ENCODE peak calls at places on chromosome 1, in five cellular contexts. H is pancreas; Q is activated naive CD8-positive, alpha-beta T cell treated with anti-CD3 and anti-CD28 coated beads, Interleukin-2, amount 50 U/mL, for 24 hours; U is stimulated activated CD4-positive, alpha-beta T cell treated with anti-CD3 and anti-CD28 coated beads, TNF-alpha, amount 100 ng/mL, for 48 hours; X is NCI-H146. M is an unnamed sample.

GRCh38 chr1:1355376-1355775 is 3.0 kb downstream of the MXRA8 start:
- DNase-seq in H (no peak), Q (no peak), U (no peak), X (peak), M (no peak)

GRCh38 chr1:21623411-21623961 is 45.7 kb downstream of the RAP1GAP start:
- DNase-seq in H (peak), Q (no peak), U (no peak), X (peak), M (no peak)

GRCh38 chr1:185578293-185578692 is 155.9 kb upstream of the HMCN1 start:
- DNase-seq in H (no peak), Q (no peak), U (no peak), X (no peak), M (no peak)

GRCh38 chr1:153293847-153294246 is 18.9 kb downstream of the PGLYRP3 start:
- DNase-seq in H (no peak), Q (no peak), U (no peak), X (no peak), M (no peak)

GRCh38 chr1:29481031-29481430 is 244.7 kb downstream of the PTPRU start:
- DNase-seq in H (no peak), Q (no peak), U (no peak), X (no peak), M (no peak)

GRCh38 chr1:215651867-215652266 is 84.8 kb downstream of the KCTD3 start:
- DNase-seq in H (no peak), Q (no peak), U (no peak), X (no peak), M (no peak)

GRCh38 chr1:233512538-233512937 is 101.4 kb upstream of the KCNK1 start:
- DNase-seq in H (no peak), Q (no peak), U (no peak), X (no peak), M (no peak)

GRCh38 chr1:87833158-87833557 is 504.5 kb downstream of the LMO4 start:
- DNase-seq in H (no peak), Q (no peak), U (no peak), X (no peak), M (no peak)

GRCh38 chr1:72285074-72285425 is 2.7 kb upstream of the NEGR1 start:
- DNase-seq in H (no peak), Q (no peak), U (no peak), X (peak), M (no peak)

GRCh38 chr1:201468844-201469644 is at the start of gene PHLDA3:
- DNase-seq in H (peak), Q (peak), U (peak), X (peak), M (peak)

GRCh38 chr1:114015075-114015474 is 35.8 kb downstream of the OLFML3 start:
- DNase-seq in H (no peak), Q (no peak), U (no peak), X (peak), M (no peak)

GRCh38 chr1:154736840-154737239 is 128.9 kb upstream of the ADAR start:
- DNase-seq in H (no peak), Q (peak), U (peak), X (no peak), M (no peak)

GRCh38 chr1:2313651-2314296 is 77.6 kb downstream of the MORN1 start:
- DNase-seq in H (no peak), Q (no peak), U (no peak), X (no peak), M (no peak)

GRCh38 chr1:67850151-67850551 is 16.9 kb upstream of the GNG12 start:
- DNase-seq in H (no peak), Q (no peak), U (no peak), X (peak), M (no peak)

GRCh38 chr1:25794325-25794724 is 5.7 kb upstream of the SELENON start:
- DNase-seq in H (no peak), Q (no peak), U (no peak), X (no peak), M (no peak)

GRCh38 chr1:117171900-117172501 is 38.7 kb downstream of the VTCN1 start:
- DNase-seq in H (peak), Q (no peak), U (no peak), X (no peak), M (no peak)

GRCh38 chr1:23751050-23751814 is 8.0 kb downstream of the ELOA start:
- DNase-seq in H (no peak), Q (peak), U (no peak), X (peak), M (peak)

GRCh38 chr1:64242895-64243756 is 39.7 kb downstream of the UBE2U start:
- DNase-seq in H (no peak), Q (no peak), U (no peak), X (peak), M (no peak)

GRCh38 chr1:10217748-10218441 is 7.5 kb downstream of the KIF1B start:
- DNase-seq in H (no peak), Q (no peak), U (no peak), X (no peak), M (no peak)

GRCh38 chr1:51537568-51537967 is 18.5 kb upstream of the EPS15 start:
- DNase-seq in H (no peak), Q (no peak), U (no peak), X (no peak), M (no peak)

GRCh38 chr1:66339944-66340343 is 194.0 kb upstream of the SGIP1 start:
- DNase-seq in H (no peak), Q (no peak), U (no peak), X (no peak), M (no peak)

GRCh38 chr1:42961560-42962091 is 3.0 kb upstream of the SLC2A1 start:
- DNase-seq in H (no peak), Q (no peak), U (no peak), X (no peak), M (no peak)

GRCh38 chr1:205570173-205570501 is 61.7 kb downstream of the ELK4 start:
- DNase-seq in H (no peak), Q (no peak), U (no peak), X (no peak), M (no peak)

GRCh38 chr1:39892611-39893595 is 8.8 kb downstream of the MYCL start:
- DNase-seq in H (no peak), Q (no peak), U (no peak), X (peak), M (no peak)

GRCh38 chr1:94544706-94545490 is 3.3 kb upstream of the F3 start:
- DNase-seq in H (no peak), Q (no peak), U (no peak), X (no peak), M (no peak)

GRCh38 chr1:169207825-169208520 is 101.5 kb downstream of the ATP1B1 start:
- DNase-seq in H (no peak), Q (no peak), U (no peak), X (no peak), M (no peak)